ENCODE peak calls at places on chromosomes 1 and 21, in five cellular contexts. I is dorsolateral prefrontal cortex, R is AG10803, G is upper lobe of left lung, N is fibroblast of lung. V is an unnamed sample.
A peak's percentile ranks its signal among the peaks of the same experiment; 100 is the strongest.

GRCh38 chr1:52927219-52928082 is at the start of gene SCP2:
- DNase-seq in I (peak; percentile 85), R (peak; percentile 70), G (peak; percentile 96), N (peak; percentile 68), V (peak; percentile 65)

GRCh38 chr1:12191242-12192032 is 24.6 kb downstream of the TNFRSF1B start:
- DNase-seq in I (no peak), R (no peak), G (peak; percentile 79), N (no peak), V (no peak)

GRCh38 chr1:27559466-27560030 is 44.4 kb downstream of the AHDC1 start:
- DNase-seq in I (no peak), R (no peak), G (no peak), N (no peak), V (no peak)

GRCh38 chr1:181149326-181150000 is 61.0 kb downstream of the IER5 start:
- DNase-seq in I (no peak), R (no peak), G (no peak), N (no peak), V (no peak)

GRCh38 chr1:201585901-201586300 is 47.0 kb downstream of the NAV1 start:
- DNase-seq in I (no peak), R (peak; percentile 76), G (no peak), N (no peak), V (no peak)

GRCh38 chr1:230909974-230910754 is 41.8 kb upstream of the C1orf198 start:
- DNase-seq in I (peak; percentile 68), R (no peak), G (no peak), N (no peak), V (no peak)

GRCh38 chr1:85602536-85602935 is 22.0 kb downstream of the CCN1 start:
- DNase-seq in I (no peak), R (no peak), G (no peak), N (no peak), V (no peak)

GRCh38 chr1:99579691-99580171 is 66.2 kb upstream of the PALMD start:
- DNase-seq in I (no peak), R (no peak), G (no peak), N (no peak), V (no peak)

GRCh38 chr21:43905726-43906455 is 40.9 kb downstream of the AGPAT3 start:
- DNase-seq in I (peak; percentile 22), R (peak; percentile 8), G (peak; percentile 21), N (no peak), V (no peak)

GRCh38 chr1:235442788-235443429 is 61.3 kb downstream of the B3GALNT2 start:
- DNase-seq in I (no peak), R (peak; percentile 69), G (no peak), N (peak; percentile 75), V (peak; percentile 79)

GRCh38 chr1:223512016-223512415 is 118.8 kb downstream of the CCDC185 start:
- DNase-seq in I (no peak), R (no peak), G (no peak), N (no peak), V (no peak)

GRCh38 chr1:31797216-31797615 is 18.6 kb downstream of the SPOCD1 start:
- DNase-seq in I (no peak), R (no peak), G (no peak), N (no peak), V (no peak)

GRCh38 chr1:31795096-31795675 is 20.6 kb downstream of the SPOCD1 start:
- DNase-seq in I (no peak), R (no peak), G (no peak), N (no peak), V (no peak)

GRCh38 chr1:31796707-31797106 is 19.1 kb downstream of the SPOCD1 start:
- DNase-seq in I (no peak), R (no peak), G (no peak), N (peak; percentile 31), V (no peak)

GRCh38 chr1:31798086-31798432 is 17.8 kb downstream of the SPOCD1 start:
- DNase-seq in I (peak; percentile 31), R (no peak), G (no peak), N (no peak), V (no peak)

DNA sequence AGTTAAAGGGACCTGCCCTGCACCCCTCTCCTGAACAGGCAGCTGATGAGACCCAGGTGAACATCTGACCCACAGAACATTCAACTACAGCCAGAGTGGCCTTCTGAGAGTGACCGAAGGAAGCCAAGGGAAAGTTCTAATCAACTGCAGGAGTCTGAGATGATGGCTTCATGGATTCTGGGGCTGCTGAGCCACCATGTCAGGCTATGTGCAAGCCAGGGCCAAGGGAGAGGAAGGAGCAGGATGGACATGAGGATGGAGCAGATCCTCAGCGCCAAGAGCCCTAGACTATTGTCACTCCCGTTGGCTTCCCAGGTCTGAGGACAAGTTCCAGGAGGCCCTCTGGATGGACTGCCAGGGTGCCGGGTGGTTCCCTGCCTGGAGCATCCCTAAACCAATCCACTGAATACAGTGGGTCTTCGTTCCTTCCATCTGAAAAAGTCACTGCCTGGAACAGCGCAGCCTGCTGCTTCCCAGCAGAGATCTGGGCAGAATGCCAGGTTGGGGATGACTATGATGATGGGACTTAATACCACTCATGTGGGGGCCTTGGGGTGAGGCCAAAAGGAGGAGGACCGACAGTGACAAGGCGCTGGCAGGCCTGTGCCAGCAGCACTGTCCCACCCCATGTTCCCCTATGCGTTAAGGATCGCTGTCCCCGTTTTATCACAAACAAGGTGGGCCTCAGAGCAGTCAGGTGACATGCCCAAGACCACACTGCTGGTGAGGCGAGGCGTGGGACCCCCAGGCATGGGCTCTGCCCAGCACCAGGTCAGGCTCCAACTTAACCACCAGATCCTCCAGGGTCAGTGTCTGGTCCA is 19.8 kb downstream of the SPOCD1 start:
- DNase-seq in I (peak; percentile 54), R (peak; percentile 82), G (no peak), N (peak; percentile 85), V (peak; percentile 88)
- H3K4me3 ChIP-seq in I (no peak overlapping the region), R (peak overlapping the region; percentile 80), G (no peak overlapping the region), N (peak overlapping the region; percentile 86), V (no peak overlapping the region)

DNA sequence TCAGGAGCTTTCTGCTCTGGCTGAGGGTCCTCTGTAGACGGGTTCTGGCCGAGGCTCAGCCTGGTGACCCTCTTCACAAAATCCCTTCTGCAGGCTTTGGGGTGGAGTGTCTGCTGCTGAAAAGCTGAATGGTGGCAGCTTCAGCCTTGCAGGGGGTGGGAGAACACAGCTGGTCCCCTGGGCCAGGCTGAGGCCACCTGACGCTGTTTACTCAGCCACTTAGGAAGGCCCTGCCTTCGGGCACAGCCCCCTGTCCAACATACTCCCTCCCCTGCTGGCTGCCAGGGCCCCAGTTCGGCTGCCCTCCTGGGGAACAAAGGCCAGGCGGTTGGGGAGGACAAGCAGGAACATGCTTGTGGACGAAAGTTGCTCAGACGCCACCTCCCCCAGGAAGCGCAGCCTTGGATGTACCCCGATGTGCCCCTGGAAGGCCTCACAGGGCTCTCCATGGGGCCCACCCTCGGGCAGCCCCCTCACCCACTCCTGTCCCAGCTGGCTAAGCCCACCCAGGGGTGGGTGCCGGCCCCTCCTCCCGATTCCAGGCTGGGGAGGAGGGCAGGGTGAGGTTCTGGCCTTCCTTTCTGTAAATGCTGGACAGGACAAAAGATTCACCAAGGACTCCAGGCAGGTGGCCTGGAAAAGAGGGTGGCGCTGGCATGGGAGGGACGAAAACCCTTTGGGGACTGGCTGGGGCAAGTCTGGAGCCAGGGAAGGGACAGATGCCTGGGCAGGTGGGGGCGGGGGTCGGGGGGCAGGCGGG is at the start of gene ANKRD65:
- DNase-seq in I (peak; percentile 76), R (no peak), G (peak; percentile 69), N (no peak), V (no peak)
- TF ChIP-seq CTCF in I (no peak), R (no peak), G (no peak), N (no peak), V (no peak)

GRCh38 chr1:32181065-32181464 is 1.6 kb downstream of the TXLNA start:
- DNase-seq in I (no peak), R (no peak), G (no peak), N (no peak), V (no peak)
- H3K4me3 ChIP-seq in I (peak overlapping the region; percentile 70), R (peak overlapping the region; percentile 80), G (no peak overlapping the region), N (peak overlapping the region; percentile 70), V (peak overlapping the region; percentile 76)

GRCh38 chr1:117427297-117427696 is 60.0 kb downstream of the MAN1A2 start:
- DNase-seq in I (no peak), R (no peak), G (no peak), N (no peak), V (no peak)

GRCh38 chr1:117425050-117425734 is 57.9 kb downstream of the MAN1A2 start:
- DNase-seq in I (no peak), R (no peak), G (no peak), N (no peak), V (no peak)
- TF ChIP-seq CTCF in I (no peak), R (no peak), G (no peak), N (no peak), V (no peak)

GRCh38 chr1:241714321-241715218 is 62.5 kb downstream of the WDR64 start:
- DNase-seq in I (no peak), R (no peak), G (no peak), N (no peak), V (no peak)
- H3K4me3 ChIP-seq in I (no peak overlapping the region), R (no peak overlapping the region), G (no peak overlapping the region), N (no peak overlapping the region), V (no peak overlapping the region)

GRCh38 chr1:248402748-248403147 is at the start of gene OR2T1:
- DNase-seq in I (no peak), R (no peak), G (no peak), N (no peak), V (no peak)

GRCh38 chr1:248406721-248407692 is 4.2 kb downstream of the OR2T1 start:
- DNase-seq in I (no peak), R (no peak), G (no peak), N (no peak), V (no peak)

GRCh38 chr1:248404024-248404423 is 1.2 kb downstream of the OR2T1 start:
- DNase-seq in I (no peak), R (peak; percentile 14), G (no peak), N (no peak), V (peak; percentile 1)
- TF ChIP-seq CTCF in I (no peak), R (no peak), G (no peak), N (no peak), V (no peak)

GRCh38 chr1:211332036-211332616 is 5.5 kb downstream of the TRAF5 start:
- DNase-seq in I (no peak), R (no peak), G (no peak), N (no peak), V (no peak)
- H3K4me3 ChIP-seq in I (no peak overlapping the region), R (no peak overlapping the region), G (no peak overlapping the region), N (no peak overlapping the region), V (no peak overlapping the region)

GRCh38 chr1:163655565-163655964 is 333.8 kb downstream of the NUF2 start:
- DNase-seq in I (no peak), R (peak; percentile 79), G (no peak), N (no peak), V (no peak)

GRCh38 chr1:163656367-163656766 is 334.6 kb downstream of the NUF2 start:
- DNase-seq in I (no peak), R (no peak), G (no peak), N (no peak), V (no peak)

GRCh38 chr1:163650624-163651023 is 328.9 kb downstream of the NUF2 start:
- DNase-seq in I (no peak), R (no peak), G (no peak), N (no peak), V (no peak)

DNA sequence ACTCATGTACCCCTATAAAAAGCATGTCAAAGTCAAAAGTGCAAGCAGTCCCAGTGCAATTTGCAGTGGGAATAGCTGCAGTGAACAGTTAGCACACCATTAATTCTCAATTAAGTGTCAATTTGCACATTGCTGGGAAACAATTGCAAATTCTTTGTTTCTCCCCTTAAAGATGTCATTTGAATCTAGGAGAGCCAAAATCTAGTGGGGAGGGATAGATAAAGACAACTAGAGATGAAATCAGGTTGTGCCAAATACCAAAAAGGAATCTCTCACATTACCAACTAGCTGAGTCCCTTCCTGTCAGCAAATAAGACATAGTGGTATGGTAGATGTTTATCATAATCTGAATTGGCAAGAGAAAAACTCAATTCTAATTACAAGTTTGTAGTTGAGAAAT is 330.7 kb downstream of the NUF2 start:
- DNase-seq in I (no peak), R (no peak), G (no peak), N (no peak), V (no peak)
- TF ChIP-seq CTCF in I (no peak), R (no peak), G (no peak), N (no peak), V (no peak)

V was measured in cardiac fibroblast.